ENCODE peak calls at places on chromosomes 2 and 18, in eight cellular contexts. F is activated CD4-positive, alpha-beta T cell treated with anti-CD3 and anti-CD28 coated beads, Interleukin-2, amount 50 U/mL, for 48 hours; N is globus pallidus; S is stimulated activated naive CD4-positive, alpha-beta T cell; L is AG08396; Z is NAMALWA; D is A549; I is CD14-positive monocyte. Y is an unnamed sample.

GRCh38 chr18:36511791-36512352 is 214.4 kb downstream of the FHOD3 start:
- DNase-seq in N (no peak), Z (peak), L (no peak), D (no peak), I (no peak), S (no peak), F (no peak), Y (no peak)

GRCh38 chr2:240603846-240604245 is 17.3 kb downstream of the CAPN10 start:
- DNase-seq in Z (no peak), N (no peak), L (no peak), S (no peak), I (peak), D (no peak), F (no peak), Y (no peak)

GRCh38 chr2:70508711-70509462 is 44.7 kb downstream of the TGFA start:
- DNase-seq in N (no peak), L (no peak), I (no peak), S (no peak), D (no peak), F (no peak), Z (no peak), Y (no peak)

GRCh38 chr2:42874838-42875801 is 82.7 kb upstream of the HAAO start:
- DNase-seq in D (no peak), S (no peak), L (no peak), I (no peak), Z (no peak), N (no peak), F (no peak), Y (no peak)

GRCh38 chr2:46909153-46909552 is 6.5 kb downstream of the MCFD2 start:
- DNase-seq in S (no peak), I (no peak), N (no peak), L (no peak), D (no peak), F (no peak), Z (no peak), Y (no peak)

GRCh38 chr2:212939777-212940531 is 211.5 kb downstream of the IKZF2 start:
- DNase-seq in F (no peak), Z (no peak), S (no peak), D (no peak), L (no peak), I (no peak), N (no peak), Y (no peak)

GRCh38 chr18:76264851-76265250 is 230.2 kb downstream of the ZNF516 start:
- DNase-seq in N (no peak), F (no peak), L (no peak), Z (no peak), S (no peak), D (no peak), I (no peak), Y (no peak)

GRCh38 chr18:11741505-11742145 is 52.6 kb downstream of the GNAL start:
- DNase-seq in F (no peak), S (no peak), I (no peak), N (no peak), L (no peak), Z (peak), D (peak), Y (peak)

GRCh38 chr18:27064673-27065072 is 120.4 kb downstream of the CHST9 start:
- DNase-seq in I (no peak), N (no peak), F (no peak), Z (no peak), L (no peak), D (no peak), S (no peak), Y (no peak)

GRCh38 chr2:137838255-137839092 is 125.8 kb upstream of the HNMT start:
- DNase-seq in D (peak), N (peak), I (no peak), F (no peak), L (peak), Z (peak), S (peak), Y (peak)

GRCh38 chr18:59380706-59381105 is 21.6 kb upstream of the LMAN1 start:
- DNase-seq in Z (no peak), S (no peak), F (no peak), D (no peak), N (no peak), I (no peak), L (no peak), Y (no peak)